ENCODE peak calls at places on chromosomes 7 and 10, in four cellular contexts. One of them, this sample, is unnamed.

GRCh38 chr10:124601016-124601415 is 139.4 kb downstream of the LHPP start:
- DNase-seq in HCT116: no peak
- DNase-seq in HepG2: no peak
- DNase-seq in K562: no peak
- DNase-seq in this sample: no peak

GRCh38 chr7:1725766-1726630 is 55.9 kb downstream of the ELFN1 start:
- DNase-seq in HepG2: no peak
- DNase-seq in K562: no peak
- DNase-seq in HCT116: no peak
- DNase-seq in this sample: no peak

GRCh38 chr10:27192284-27192683 is 37.1 kb downstream of the MASTL start:
- DNase-seq in HepG2: no peak
- DNase-seq in HCT116: peak
- DNase-seq in K562: no peak
- DNase-seq in this sample: peak

GRCh38 chr7:121797283-121798037 is 75.5 kb upstream of the PTPRZ1 start:
- DNase-seq in HepG2: no peak
- DNase-seq in HCT116: no peak
- DNase-seq in K562: no peak
- DNase-seq in this sample: no peak

GRCh38 chr7:96400518-96400917 is 78.6 kb upstream of the SLC25A13 start:
- DNase-seq in K562: no peak
- DNase-seq in HCT116: no peak
- DNase-seq in HepG2: no peak
- DNase-seq in this sample: no peak

GRCh38 chr7:112880786-112881418 is 90.7 kb upstream of the TMEM168 start:
- DNase-seq in HepG2: no peak
- DNase-seq in K562: no peak
- DNase-seq in HCT116: no peak
- DNase-seq in this sample: no peak

GRCh38 chr7:371119-371778 is 81.3 kb downstream of the FOXL3 start:
- DNase-seq in HCT116: no peak
- DNase-seq in HepG2: peak
- DNase-seq in K562: peak
- DNase-seq in this sample: no peak

GRCh38 chr7:99290980-99291607 is 18.5 kb downstream of the MYH16 start:
- DNase-seq in HepG2: no peak
- DNase-seq in K562: no peak
- DNase-seq in HCT116: no peak
- DNase-seq in this sample: no peak

GRCh38 chr10:76432274-76433012 is 1001.0 kb downstream of the LRMDA start:
- DNase-seq in HCT116: no peak
- DNase-seq in K562: no peak
- DNase-seq in HepG2: no peak
- DNase-seq in this sample: no peak

GRCh38 chr10:13725594-13725993 is 138.8 kb downstream of the PRPF18 start:
- DNase-seq in HepG2: peak
- DNase-seq in HCT116: no peak
- DNase-seq in K562: no peak
- DNase-seq in this sample: no peak

GRCh38 chr7:84110400-84110799 is 84.2 kb downstream of the SEMA3A start:
- DNase-seq in HCT116: no peak
- DNase-seq in HepG2: no peak
- DNase-seq in K562: no peak
- DNase-seq in this sample: no peak

GRCh38 chr7:74479961-74480829 is 26.5 kb downstream of the GTF2IRD1 start:
- DNase-seq in HepG2: peak
- DNase-seq in HCT116: no peak
- DNase-seq in K562: no peak
- DNase-seq in this sample: no peak

GRCh38 chr10:102055647-102056419 is at the start of gene ARMH3:
- DNase-seq in K562: peak
- DNase-seq in HepG2: peak
- DNase-seq in HCT116: peak
- DNase-seq in this sample: peak

GRCh38 chr7:17402628-17403278 is 104.3 kb downstream of the AHR start:
- DNase-seq in HepG2: no peak
- DNase-seq in K562: no peak
- DNase-seq in HCT116: no peak
- DNase-seq in this sample: no peak

GRCh38 chr7:34845666-34846361 is 187.8 kb downstream of the NPSR1 start:
- DNase-seq in HepG2: peak
- DNase-seq in K562: peak
- DNase-seq in HCT116: no peak
- DNase-seq in this sample: no peak

GRCh38 chr7:129951076-129952011 is 1.4 kb downstream of the UBE2H start:
- DNase-seq in K562: peak
- DNase-seq in HCT116: no peak
- DNase-seq in HepG2: no peak
- DNase-seq in this sample: no peak

GRCh38 chr7:124328774-124329173 is 295.9 kb upstream of the TMEM229A start:
- DNase-seq in K562: no peak
- DNase-seq in HepG2: no peak
- DNase-seq in HCT116: no peak
- DNase-seq in this sample: no peak

GRCh38 chr10:95327367-95327766 is 36.6 kb upstream of the PDLIM1 start:
- DNase-seq in K562: peak
- DNase-seq in HCT116: no peak
- DNase-seq in HepG2: no peak
- DNase-seq in this sample: no peak

GRCh38 chr10:26437637-26438461 is at the start of gene APBB1IP:
- DNase-seq in HepG2: no peak
- DNase-seq in HCT116: no peak
- DNase-seq in K562: no peak
- DNase-seq in this sample: no peak

GRCh38 chr7:43113622-43114450 is 1.4 kb downstream of the HECW1 start:
- DNase-seq in HepG2: no peak
- DNase-seq in K562: no peak
- DNase-seq in HCT116: no peak
- DNase-seq in this sample: no peak

GRCh38 chr7:129644634-129645230 is 33.2 kb downstream of the NRF1 start:
- DNase-seq in K562: peak
- DNase-seq in HCT116: peak
- DNase-seq in HepG2: peak
- DNase-seq in this sample: peak

GRCh38 chr7:71626206-71626605 is 494.3 kb downstream of the GALNT17 start:
- DNase-seq in HepG2: no peak
- DNase-seq in K562: no peak
- DNase-seq in HCT116: no peak
- DNase-seq in this sample: no peak

GRCh38 chr10:71748671-71749191 is 24.6 kb downstream of the VSIR start:
- DNase-seq in HepG2: no peak
- DNase-seq in K562: peak
- DNase-seq in HCT116: no peak
- DNase-seq in this sample: no peak

GRCh38 chr7:12303507-12303906 is 92.4 kb downstream of the TMEM106B start:
- DNase-seq in K562: peak
- DNase-seq in HepG2: no peak
- DNase-seq in HCT116: no peak
- DNase-seq in this sample: no peak

GRCh38 chr7:132113536-132114409 is 462.5 kb downstream of the PLXNA4 start:
- DNase-seq in K562: no peak
- DNase-seq in HCT116: no peak
- DNase-seq in HepG2: no peak
- DNase-seq in this sample: no peak

GRCh38 chr10:70694410-70695179 is 22.3 kb downstream of the ADAMTS14 start:
- DNase-seq in K562: no peak
- DNase-seq in HepG2: no peak
- DNase-seq in HCT116: no peak
- DNase-seq in this sample: no peak

GRCh38 chr7:71131753-71132520 is at the start of gene GALNT17:
- DNase-seq in HepG2: no peak
- DNase-seq in HCT116: no peak
- DNase-seq in K562: no peak
- DNase-seq in this sample: no peak

GRCh38 chr10:79939969-79940368 is 8.9 kb downstream of the SFTPD start:
- DNase-seq in HCT116: no peak
- DNase-seq in K562: no peak
- DNase-seq in HepG2: no peak
- DNase-seq in this sample: no peak

GRCh38 chr7:104956753-104957450 is 57.1 kb upstream of the KMT2E start:
- DNase-seq in HCT116: no peak
- DNase-seq in HepG2: no peak
- DNase-seq in K562: no peak
- DNase-seq in this sample: peak

GRCh38 chr10:30456262-30456661 is 22.3 kb downstream of the MAP3K8 start:
- DNase-seq in HCT116: no peak
- DNase-seq in HepG2: no peak
- DNase-seq in K562: no peak
- DNase-seq in this sample: no peak

GRCh38 chr10:96814264-96814663 is 17.8 kb upstream of the LCOR start:
- DNase-seq in HCT116: peak
- DNase-seq in K562: no peak
- DNase-seq in HepG2: peak
- DNase-seq in this sample: no peak
- TF ChIP-seq SIN3A in HCT116: no peak
- TF ChIP-seq SIN3A in K562: no peak
- TF ChIP-seq SIN3A in HepG2: no peak
- TF ChIP-seq SIN3A in this sample: no peak

GRCh38 chr7:137590686-137591255 is 247.2 kb upstream of the PTN start:
- DNase-seq in K562: no peak
- DNase-seq in HCT116: no peak
- DNase-seq in HepG2: no peak
- DNase-seq in this sample: no peak

GRCh38 chr7:137591444-137591843 is 247.9 kb upstream of the PTN start:
- DNase-seq in HCT116: no peak
- DNase-seq in K562: peak
- DNase-seq in HepG2: no peak
- DNase-seq in this sample: peak

GRCh38 chr7:137597856-137598255 is 248.9 kb downstream of the DGKI start:
- DNase-seq in HepG2: no peak
- DNase-seq in K562: no peak
- DNase-seq in HCT116: no peak
- DNase-seq in this sample: no peak

GRCh38 chr7:137590071-137590470 is 246.5 kb upstream of the PTN start:
- DNase-seq in HCT116: no peak
- DNase-seq in HepG2: no peak
- DNase-seq in K562: no peak
- DNase-seq in this sample: no peak

DNA sequence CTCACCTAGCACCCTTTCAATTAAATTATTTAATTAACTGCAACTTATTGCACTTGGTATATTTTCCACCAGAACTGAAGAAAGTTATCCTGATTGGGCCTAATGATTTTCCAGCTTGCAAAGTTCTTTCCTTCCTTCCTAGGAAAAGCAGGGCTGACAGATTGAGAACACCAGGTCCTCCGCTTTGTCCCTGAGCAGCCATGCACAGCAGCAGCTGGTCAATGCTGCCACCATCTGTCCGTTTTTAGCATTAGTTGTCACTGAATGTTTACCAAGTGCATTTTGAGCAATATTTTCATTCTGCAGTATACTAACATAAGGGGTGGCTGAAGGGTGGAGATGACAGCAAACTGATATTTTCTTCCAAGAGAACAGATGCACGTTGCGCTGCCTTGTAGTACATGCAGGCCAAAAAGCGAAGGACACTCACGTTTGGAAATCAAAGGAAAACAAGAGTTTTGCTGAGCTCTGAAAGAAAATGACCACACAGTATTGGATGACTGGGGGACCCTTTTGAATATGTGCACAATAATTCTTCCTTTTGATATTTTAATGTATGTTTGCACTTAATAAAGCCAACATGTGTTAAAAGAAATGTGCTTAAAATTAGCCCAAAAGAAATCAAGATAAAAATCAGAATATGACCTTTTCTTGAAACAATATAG is 248.8 kb upstream of the PTN start:
- DNase-seq in HepG2: peak
- DNase-seq in K562: peak
- DNase-seq in HCT116: peak
- DNase-seq in this sample: peak
- TF ChIP-seq TCF7L2 in HepG2: no peak
- TF ChIP-seq TCF7L2 in K562: no peak
- TF ChIP-seq TCF7L2 in HCT116: no peak
- TF ChIP-seq TCF7L2 in this sample: no peak

GRCh38 chr10:7409732-7410168 is 1.1 kb downstream of the SFMBT2 start:
- DNase-seq in HCT116: no peak
- DNase-seq in HepG2: no peak
- DNase-seq in K562: peak
- DNase-seq in this sample: no peak

GRCh38 chr10:7410800-7411670 is at the start of gene SFMBT2:
- DNase-seq in HepG2: no peak
- DNase-seq in HCT116: no peak
- DNase-seq in K562: peak
- DNase-seq in this sample: no peak

GRCh38 chr10:7410306-7410799 is 481 bp downstream of the SFMBT2 start:
- DNase-seq in HepG2: no peak
- DNase-seq in K562: peak
- DNase-seq in HCT116: no peak
- DNase-seq in this sample: no peak

GRCh38 chr10:7412482-7413251 is 1.8 kb upstream of the SFMBT2 start:
- DNase-seq in HepG2: no peak
- DNase-seq in HCT116: no peak
- DNase-seq in K562: no peak
- DNase-seq in this sample: no peak

DNA sequence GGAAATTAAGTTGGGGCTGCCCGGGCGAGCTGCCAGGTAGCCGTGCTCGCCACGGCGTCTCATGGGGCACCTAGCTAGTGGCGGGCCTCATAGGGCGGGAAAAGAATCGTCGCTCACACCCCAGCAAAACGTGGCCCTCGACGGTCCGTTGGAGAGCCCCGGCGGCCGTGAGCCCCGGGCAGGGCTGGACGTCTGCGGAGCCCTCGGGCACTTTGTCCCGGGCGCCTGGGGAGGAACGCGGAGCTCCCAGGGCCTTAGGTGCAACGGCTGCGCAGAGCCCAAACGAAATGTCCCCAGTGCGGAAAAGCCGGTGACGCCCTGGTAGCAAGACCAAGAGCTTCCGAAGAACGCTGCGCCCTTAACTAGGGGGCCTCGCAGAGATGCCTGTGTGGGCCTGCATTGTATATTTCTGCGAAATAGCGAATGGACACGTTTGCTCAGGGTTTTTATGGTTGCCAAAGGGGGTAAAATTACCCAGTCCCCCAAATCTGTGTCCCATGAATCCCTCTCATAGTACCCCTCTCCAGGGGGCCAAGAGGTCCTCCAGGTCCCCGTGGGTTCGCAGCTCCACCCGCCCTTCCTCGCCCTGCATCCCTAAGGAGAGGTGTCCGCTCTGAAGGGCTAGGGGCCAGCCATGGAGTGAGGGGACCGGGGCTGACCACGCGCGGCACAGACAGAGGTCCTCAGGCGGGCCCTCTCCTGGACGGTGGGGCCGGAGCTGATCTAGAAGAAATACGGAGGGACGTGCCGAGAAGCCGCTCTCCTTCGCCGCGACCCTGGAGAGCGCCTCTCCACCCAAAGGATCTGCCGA is 1.0 kb upstream of the SFMBT2 start:
- DNase-seq in K562: no peak
- DNase-seq in HepG2: no peak
- DNase-seq in HCT116: no peak
- DNase-seq in this sample: no peak
- TF ChIP-seq SIN3A in K562: no peak
- TF ChIP-seq SIN3A in HepG2: no peak
- TF ChIP-seq SIN3A in HCT116: no peak
- TF ChIP-seq SIN3A in this sample: no peak

GRCh38 chr10:126373982-126374381 is 14.3 kb downstream of the ADAM12 start:
- DNase-seq in HepG2: no peak
- DNase-seq in K562: no peak
- DNase-seq in HCT116: no peak
- DNase-seq in this sample: no peak
- TF ChIP-seq TCF7L2 in HepG2: no peak
- TF ChIP-seq TCF7L2 in K562: no peak
- TF ChIP-seq TCF7L2 in HCT116: no peak
- TF ChIP-seq TCF7L2 in this sample: no peak

This sample was measured in Panc1.